ENCODE peak calls at places on chromosomes 1 and 21, in four cellular contexts. F, C, L and H are unnamed samples.

GRCh38 chr1:89257036-89257435 is 15.6 kb downstream of the GBP5 start:
- DNase-seq in F (no peak), C (no peak), L (no peak), H (no peak)

GRCh38 chr1:220217383-220217988 is 54.8 kb downstream of the RAB3GAP2 start:
- DNase-seq in C (no peak), F (no peak), L (peak), H (no peak)

GRCh38 chr1:17377325-17377953 is 5.4 kb downstream of the PADI6 start:
- DNase-seq in L (no peak), C (no peak), F (no peak), H (no peak)

GRCh38 chr1:67766117-67766978 is 66.9 kb downstream of the GNG12 start:
- DNase-seq in F (peak), C (peak), L (peak), H (no peak)

GRCh38 chr1:53393325-53393792 is 65.5 kb upstream of the LRP8 start:
- DNase-seq in F (peak), L (peak), C (peak), H (no peak)

GRCh38 chr1:6354659-6355317 is 38.8 kb downstream of the ACOT7 start:
- DNase-seq in C (no peak), F (no peak), L (no peak), H (no peak)

GRCh38 chr21:34794686-34795085 is 125.9 kb downstream of the CLIC6 start:
- DNase-seq in F (no peak), L (no peak), C (no peak), H (no peak)

GRCh38 chr21:25895565-25896205 is 160.9 kb downstream of the GABPA start:
- DNase-seq in F (peak), L (peak), C (no peak), H (no peak)

GRCh38 chr1:19086176-19086875 is 123.7 kb downstream of the UBR4 start:
- DNase-seq in F (no peak), C (peak), L (no peak), H (no peak)

GRCh38 chr21:46452719-46453118 is 6.0 kb upstream of the DIP2A start:
- DNase-seq in F (no peak), C (no peak), L (no peak), H (no peak)

GRCh38 chr21:38831526-38832467 is 26.1 kb downstream of the ETS2 start:
- DNase-seq in L (no peak), C (peak), F (peak), H (peak)

GRCh38 chr21:44019568-44019958 is 7.5 kb downstream of the TRAPPC10 start:
- DNase-seq in C (no peak), F (no peak), L (no peak), H (no peak)

GRCh38 chr1:220511785-220512184 is 16.2 kb upstream of the MARK1 start:
- DNase-seq in F (no peak), C (no peak), L (no peak), H (no peak)

GRCh38 chr1:223106856-223107255 is 36.2 kb downstream of the TLR5 start:
- DNase-seq in F (no peak), L (no peak), C (no peak), H (no peak)

GRCh38 chr1:40650075-40650474 is 15.4 kb downstream of the RIMS3 start:
- DNase-seq in C (no peak), F (no peak), L (peak), H (no peak)

GRCh38 chr21:43717967-43718871 is 710 bp upstream of the PDXK start:
- DNase-seq in L (no peak), F (no peak), C (peak), H (no peak)

GRCh38 chr1:232725303-232726047 is 79.7 kb upstream of the MAP10 start:
- DNase-seq in F (no peak), C (no peak), L (no peak), H (no peak)

GRCh38 chr1:222392571-222392970 is 155.3 kb downstream of the HHIPL2 start:
- DNase-seq in F (no peak), C (no peak), L (no peak), H (no peak)

GRCh38 chr1:200334661-200335256 is 75.1 kb downstream of the ZNF281 start:
- DNase-seq in L (no peak), F (no peak), C (no peak), H (no peak)

GRCh38 chr1:239386453-239387303 is at the start of gene CHRM3:
- DNase-seq in L (no peak), C (peak), F (no peak), H (no peak)

GRCh38 chr21:25827513-25827912 is 92.7 kb downstream of the GABPA start:
- DNase-seq in L (no peak), C (no peak), F (no peak), H (no peak)

GRCh38 chr1:84492726-84493125 is 13.5 kb upstream of the SPATA1 start:
- DNase-seq in F (no peak), C (no peak), L (no peak), H (no peak)

GRCh38 chr1:12078938-12079861 is 16.1 kb downstream of the TNFRSF8 start:
- DNase-seq in L (peak), F (peak), C (no peak), H (peak)

GRCh38 chr1:11147371-11147770 is 41.8 kb upstream of the ANGPTL7 start:
- DNase-seq in L (no peak), C (no peak), F (no peak), H (no peak)

GRCh38 chr1:1272341-1273151 is 1.1 kb downstream of the UBE2J2 start:
- DNase-seq in F (no peak), C (peak), L (peak), H (no peak)

GRCh38 chr1:10536133-10536768 is 61.5 kb downstream of the PEX14 start:
- DNase-seq in L (no peak), C (no peak), F (no peak), H (no peak)

GRCh38 chr1:81021134-81021533 is 779.6 kb upstream of the ADGRL2 start:
- DNase-seq in L (no peak), F (no peak), C (no peak), H (no peak)

GRCh38 chr1:91345395-91346005 is 59.1 kb downstream of the HFM1 start:
- DNase-seq in L (no peak), C (no peak), F (no peak), H (no peak)

GRCh38 chr1:93244298-93245069 is 64.0 kb downstream of the CCDC18 start:
- DNase-seq in F (no peak), L (no peak), C (no peak), H (no peak)

GRCh38 chr1:224287714-224288113 is 42.3 kb downstream of the NVL start:
- DNase-seq in F (no peak), L (no peak), C (no peak), H (no peak)

GRCh38 chr1:114695430-114696093 is at the start of gene AMPD1:
- DNase-seq in F (no peak), C (no peak), L (no peak), H (no peak)

GRCh38 chr1:226697151-226697575 is 41.9 kb downstream of the ITPKB start:
- DNase-seq in L (no peak), C (no peak), F (no peak), H (no peak)

GRCh38 chr1:204258213-204259115 is 44.7 kb upstream of the GOLT1A start:
- DNase-seq in C (peak), L (peak), F (no peak), H (no peak)

GRCh38 chr1:61436491-61437120 is 288.3 kb downstream of the TM2D1 start:
- DNase-seq in C (no peak), L (no peak), F (no peak), H (no peak)

GRCh38 chr1:228463559-228464455 is 23.4 kb upstream of the RNF187 start:
- DNase-seq in C (no peak), F (no peak), L (peak), H (peak)

GRCh38 chr1:90393025-90393424 is 324.1 kb downstream of the BARHL2 start:
- DNase-seq in F (no peak), L (no peak), C (no peak), H (no peak)

GRCh38 chr1:212221801-212222200 is 63.4 kb upstream of the PPP2R5A start:
- DNase-seq in C (no peak), F (no peak), L (no peak), H (no peak)

GRCh38 chr1:17620448-17620847 is 81.0 kb downstream of the ARHGEF10L start:
- DNase-seq in L (no peak), F (no peak), C (no peak), H (no peak)

GRCh38 chr1:10456661-10457060 is 6.8 kb downstream of the CORT start:
- DNase-seq in L (no peak), F (no peak), C (no peak), H (no peak)

DNA sequence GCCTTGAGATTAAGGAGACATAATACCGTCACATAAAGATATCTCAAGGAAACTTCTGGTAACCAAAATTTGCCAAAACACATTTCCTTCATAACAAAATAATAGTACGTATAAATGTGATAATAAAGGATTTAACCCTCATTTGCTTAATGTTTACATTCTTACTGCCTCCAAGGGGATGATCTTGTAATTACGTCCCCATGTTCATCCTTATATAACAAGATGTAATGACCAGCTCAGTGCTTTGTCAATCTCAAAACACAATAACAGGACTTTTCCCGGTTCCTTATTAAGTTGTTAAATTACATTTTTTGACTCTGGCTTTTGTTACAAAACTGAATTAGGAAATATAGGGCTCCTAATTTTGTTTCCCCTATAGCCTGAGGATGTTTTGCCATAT is 41.3 kb upstream of the UHMK1 start:
- DNase-seq in C (no peak), L (no peak), F (no peak), H (no peak)
- TF ChIP-seq CTCF in C (no peak), L (no peak), F (no peak), H (no peak)

DNA sequence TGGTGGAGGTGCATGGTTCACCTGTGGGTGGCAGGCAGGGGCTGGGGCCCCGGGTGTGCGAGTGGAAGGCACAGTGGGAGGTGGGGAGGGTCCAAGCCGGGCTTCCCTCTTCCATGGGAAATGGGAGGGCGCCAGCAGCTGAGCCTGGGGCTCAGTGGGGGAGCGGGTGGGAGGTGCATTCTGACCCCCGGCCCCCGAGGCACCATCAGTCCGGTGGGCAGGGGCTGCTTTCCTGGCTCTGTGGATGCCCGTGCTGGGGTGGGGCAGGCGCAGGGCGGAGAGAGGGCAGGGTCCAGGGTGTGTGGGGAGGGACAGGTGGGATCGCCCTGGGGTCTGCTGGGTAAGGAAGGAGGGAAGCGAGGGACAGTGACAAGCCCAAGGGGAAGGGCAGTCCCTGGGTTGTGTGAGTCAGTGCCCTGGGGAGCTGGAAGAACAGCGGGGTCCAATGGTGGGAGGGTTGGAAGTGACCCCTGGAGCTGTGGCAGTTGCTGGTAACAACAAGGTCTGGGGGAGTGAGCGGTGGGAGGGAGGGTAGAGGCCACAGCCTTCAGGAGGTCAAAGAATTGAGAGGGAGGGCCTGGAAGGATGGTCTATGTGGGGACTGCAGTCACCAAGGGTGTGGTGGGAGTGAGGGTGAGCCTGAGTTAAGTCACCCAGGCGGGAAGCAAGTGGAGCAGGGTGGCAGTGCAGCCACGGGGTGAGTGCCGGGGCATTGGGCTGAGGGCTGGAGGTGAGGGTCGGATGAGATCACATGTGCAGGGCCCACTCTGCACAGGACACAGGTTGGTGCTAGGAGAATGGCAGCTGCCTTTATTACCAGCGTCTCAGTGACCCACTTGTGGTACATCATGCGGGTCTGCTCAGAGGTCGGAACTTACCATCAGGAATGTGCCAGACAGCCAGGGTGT is 29.6 kb downstream of the LHX4 start:
- DNase-seq in L (no peak), F (no peak), C (no peak), H (no peak)
- TF ChIP-seq CTCF in L (no peak), F (no peak), C (no peak), H (no peak)

GRCh38 chr21:41370840-41371697 is 9.2 kb downstream of the MX2 start:
- DNase-seq in F (no peak), C (no peak), L (no peak), H (no peak)
- TF ChIP-seq CTCF in F (no peak), C (no peak), L (no peak), H (no peak)

DNA sequence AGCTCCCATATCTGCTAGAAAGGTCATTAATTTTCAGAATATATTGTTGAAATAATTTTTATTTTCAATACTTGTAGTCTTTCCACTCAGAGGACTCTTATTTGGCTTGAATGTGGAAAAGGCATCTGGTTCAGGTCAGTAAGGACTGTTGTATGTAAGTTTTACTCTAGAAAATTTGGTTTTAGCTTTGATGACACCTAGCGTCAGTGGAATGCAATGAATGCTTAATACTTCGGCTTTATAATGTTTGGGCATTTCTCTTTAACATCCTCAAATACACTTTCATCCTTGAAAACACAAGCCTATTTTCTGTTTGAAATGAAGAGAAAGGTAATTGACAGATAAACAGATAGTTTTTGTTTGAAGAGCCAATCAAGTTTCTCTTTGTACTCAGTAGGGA is 63.3 kb downstream of the LRRC40 start:
- DNase-seq in L (no peak), C (no peak), F (no peak), H (no peak)
- TF ChIP-seq CTCF in L (peak), C (no peak), F (no peak), H (no peak)

GRCh38 chr1:43143441-43143888 is 28.6 kb downstream of the EBNA1BP2 start:
- DNase-seq in F (no peak), C (no peak), L (peak), H (no peak)
- TF ChIP-seq CTCF in F (no peak), C (no peak), L (peak), H (peak)

DNA sequence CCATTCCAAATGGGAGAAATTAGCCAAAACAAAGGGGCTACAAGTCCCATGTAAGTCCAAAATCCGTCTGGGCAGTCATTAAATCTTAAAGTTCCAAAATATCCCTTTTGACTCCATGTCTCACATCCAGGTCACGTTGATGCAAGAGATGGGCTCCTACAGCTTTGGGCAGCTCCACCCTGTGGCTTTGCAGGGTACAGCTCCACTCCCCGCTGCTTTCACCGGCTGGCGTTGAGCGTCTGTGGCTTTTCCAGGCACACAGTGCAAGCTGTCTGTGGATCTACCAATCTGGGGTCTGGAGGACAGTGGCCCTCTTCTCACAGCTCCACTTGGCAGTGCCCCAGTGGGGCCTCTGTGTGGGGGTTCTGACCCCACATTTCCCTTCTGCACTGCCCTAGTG is 130.2 kb downstream of the TPR start:
- DNase-seq in C (no peak), L (peak), F (no peak), H (no peak)
- TF ChIP-seq CTCF in C (no peak), L (peak), F (no peak), H (peak)

GRCh38 chr1:217048104-217048707 is 325.0 kb upstream of the ESRRG start:
- DNase-seq in L (peak), F (no peak), C (no peak), H (no peak)
- TF ChIP-seq CTCF in L (peak), F (no peak), C (no peak), H (peak)

GRCh38 chr1:108829498-108829916 is 27.4 kb downstream of the AKNAD1 start:
- DNase-seq in C (no peak), L (no peak), F (no peak), H (no peak)
- TF ChIP-seq CTCF in C (no peak), L (no peak), F (no peak), H (no peak)

DNA sequence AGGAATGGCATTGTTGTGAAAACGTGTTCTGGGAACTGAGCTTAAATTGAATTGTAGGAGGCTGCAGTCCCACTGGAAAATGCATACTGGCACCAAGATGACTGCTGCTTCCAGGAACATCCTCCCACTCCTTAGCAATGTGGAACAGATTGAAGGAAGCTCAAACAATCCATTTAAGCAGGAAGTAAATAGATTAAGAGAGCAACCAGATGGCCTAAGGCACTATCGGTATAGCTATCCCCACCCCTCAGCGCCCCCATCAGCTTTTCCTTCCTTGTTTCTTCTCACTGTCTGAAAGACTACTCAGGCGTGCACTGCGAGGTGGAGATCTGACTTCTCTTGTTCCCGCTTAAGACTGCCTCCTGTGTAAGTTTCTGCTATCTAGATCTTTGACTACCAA is 4.0 kb upstream of the IFI16 start:
- DNase-seq in L (peak), F (no peak), C (no peak), H (no peak)
- TF ChIP-seq CTCF in L (no peak), F (no peak), C (no peak), H (no peak)

GRCh38 chr1:152460529-152460899 is 46.5 kb upstream of the CRNN start:
- DNase-seq in C (no peak), L (no peak), F (no peak), H (no peak)
- TF ChIP-seq CTCF in C (no peak), L (peak), F (no peak), H (no peak)